ENCODE peak calls at places on chromosomes 4 and X, in eight cellular contexts. V is breast epithelium; T is stimulated activated CD8-positive, alpha-beta memory T cell treated with anti-CD3 and anti-CD28 coated beads, Interleukin-15, amount 100 ng/mL, for 24 hours; O is IMR-90; U is activated T-cell treated with anti-CD3 and anti-CD28 coated beads for 4 hours; Z is frontal cortex; F is ascending aorta; H is GM04504. I is an unnamed sample.

GRCh38 chrX:50691820-50692219 is 122.2 kb downstream of the SHROOM4 start:
- DNase-seq in H (peak; percentile 11), U (no peak), T (no peak), V (no peak), O (peak; percentile 48), F (no peak), Z (peak; percentile 2), I (no peak)

GRCh38 chrX:129984196-129984962 is 1.9 kb downstream of the BCORL1 start:
- DNase-seq in Z (peak; percentile 20), T (no peak), V (no peak), U (no peak), F (no peak), H (no peak), O (no peak), I (peak; percentile 25)

GRCh38 chr4:118745357-118745756 is 60.2 kb downstream of the METTL14 start:
- DNase-seq in O (no peak), H (no peak), F (no peak), T (no peak), V (no peak), Z (no peak), U (no peak), I (no peak)

GRCh38 chr4:24160358-24160757 is 270.5 kb upstream of the PPARGC1A start:
- DNase-seq in Z (no peak), F (no peak), O (no peak), U (no peak), H (no peak), V (no peak), T (no peak), I (no peak)

GRCh38 chr4:170374770-170375169 is 285.0 kb upstream of the AADAT start:
- DNase-seq in O (no peak), U (no peak), T (no peak), V (no peak), Z (no peak), H (no peak), F (no peak), I (no peak)

GRCh38 chrX:48938721-48939416 is 18.5 kb downstream of the OTUD5 start:
- DNase-seq in H (no peak), O (no peak), V (no peak), U (no peak), T (no peak), F (no peak), Z (no peak), I (no peak)

GRCh38 chrX:38312436-38312835 is 14.9 kb downstream of the RPGR start:
- DNase-seq in U (no peak), F (no peak), T (no peak), H (peak; percentile 67), V (no peak), Z (no peak), O (peak; percentile 84), I (no peak)

GRCh38 chr4:173878701-173879100 is 348.7 kb upstream of the HAND2 start:
- DNase-seq in T (no peak), U (no peak), O (peak; percentile 83), Z (no peak), V (no peak), H (no peak), F (no peak), I (no peak)

GRCh38 chr4:123304151-123305021 is 92.2 kb upstream of the SPRY1 start:
- DNase-seq in O (no peak), H (no peak), U (no peak), F (no peak), V (no peak), Z (no peak), T (no peak), I (no peak)

GRCh38 chrX:129925305-129926092 is 19.5 kb downstream of the UTP14A start:
- DNase-seq in F (no peak), T (no peak), Z (peak; percentile 31), V (peak; percentile 55), O (peak; percentile 81), U (peak; percentile 53), H (peak; percentile 51), I (peak; percentile 76)

GRCh38 chrX:47831788-47832187 is 4.9 kb upstream of the ZNF81 start:
- DNase-seq in F (no peak), U (peak; percentile 30), Z (no peak), T (no peak), V (no peak), H (no peak), O (peak; percentile 18), I (no peak)

GRCh38 chrX:49915352-49916222 is 6.8 kb upstream of the CLCN5 start:
- DNase-seq in H (peak; percentile 16), V (no peak), O (peak; percentile 62), F (no peak), U (peak; percentile 38), Z (peak; percentile 18), T (no peak), I (no peak)

GRCh38 chrX:1435241-1435900 is 17.3 kb downstream of the ASMTL start:
- DNase-seq in V (peak; percentile 39), F (no peak), Z (no peak), O (no peak), U (no peak), H (no peak), T (no peak), I (no peak)

GRCh38 chr4:82450966-82451755 is 20.8 kb downstream of the ENOPH1 start:
- DNase-seq in V (no peak), Z (no peak), O (no peak), U (no peak), H (no peak), T (no peak), F (no peak), I (no peak)

GRCh38 chrX:43655961-43656494 is at the start of gene MAOA:
- DNase-seq in Z (peak; percentile 25), V (peak; percentile 54), U (no peak), H (no peak), O (no peak), F (peak; percentile 64), T (no peak), I (no peak)

GRCh38 chr4:165418116-165418515 is 39.3 kb downstream of the CPE start:
- DNase-seq in V (no peak), O (no peak), T (no peak), H (no peak), Z (no peak), U (no peak), F (no peak), I (no peak)

GRCh38 chr4:26557164-26557563 is 26.7 kb upstream of the TBC1D19 start:
- DNase-seq in F (no peak), U (no peak), T (no peak), V (no peak), Z (no peak), H (peak; percentile 95), O (peak; percentile 95), I (no peak)

GRCh38 chr4:33924801-33925200 is 2319.5 kb downstream of the ARAP2 start:
- DNase-seq in O (no peak), T (no peak), F (no peak), H (no peak), U (no peak), V (no peak), Z (no peak), I (no peak)

GRCh38 chrX:149504226-149504914 is 736 bp downstream of the IDS start:
- DNase-seq in F (no peak), U (peak; percentile 30), H (no peak), T (no peak), Z (peak; percentile 11), O (no peak), V (no peak), I (no peak)

GRCh38 chr4:98474408-98474844 is 184.0 kb downstream of the TSPAN5 start:
- DNase-seq in T (no peak), U (no peak), Z (no peak), H (peak; percentile 47), V (no peak), F (no peak), O (peak; percentile 85), I (no peak)

GRCh38 chr4:139761461-139761860 is 95.8 kb downstream of the MGST2 start:
- DNase-seq in V (no peak), T (no peak), O (peak; percentile 23), H (peak; percentile 10), F (no peak), U (no peak), Z (no peak), I (no peak)

GRCh38 chr4:37224832-37225231 is 19.7 kb upstream of the NWD2 start:
- DNase-seq in F (no peak), V (no peak), T (no peak), O (no peak), U (no peak), Z (no peak), H (no peak), I (no peak)

GRCh38 chr4:88159137-88159725 is 792 bp upstream of the ABCG2 start:
- DNase-seq in V (no peak), F (no peak), T (no peak), H (no peak), U (no peak), O (no peak), Z (peak; percentile 12), I (no peak)

GRCh38 chr4:93852680-93853079 is 24.1 kb downstream of the ATOH1 start:
- DNase-seq in H (no peak), U (no peak), O (no peak), F (no peak), T (no peak), Z (no peak), V (no peak), I (no peak)

GRCh38 chr4:25937801-25938200 is 23.8 kb downstream of the SMIM20 start:
- DNase-seq in Z (no peak), O (peak; percentile 49), T (no peak), U (no peak), F (no peak), V (no peak), H (peak; percentile 45), I (no peak)

GRCh38 chrX:72685810-72686465 is 28.2 kb downstream of the PHKA1 start:
- DNase-seq in Z (no peak), V (no peak), T (no peak), H (no peak), U (no peak), O (peak; percentile 37), F (no peak), I (no peak)

GRCh38 chr4:82704156-82704555 is 94.4 kb downstream of the SCD5 start:
- DNase-seq in Z (no peak), U (no peak), F (no peak), H (no peak), V (no peak), O (peak; percentile 19), T (no peak), I (no peak)

GRCh38 chrX:12970691-12971202 is 4.2 kb upstream of the TMSB4X start:
- DNase-seq in Z (peak; percentile 47), H (no peak), O (peak; percentile 75), V (no peak), T (no peak), F (no peak), U (no peak), I (no peak)

GRCh38 chr4:139552506-139552905 is 3.5 kb downstream of the SETD7 start:
- DNase-seq in F (no peak), Z (no peak), V (no peak), U (no peak), O (peak; percentile 53), T (no peak), H (no peak), I (no peak)

GRCh38 chr4:151251922-151252321 is 25.0 kb upstream of the PRSS48 start:
- DNase-seq in U (no peak), Z (no peak), V (no peak), H (no peak), T (no peak), O (no peak), F (no peak), I (no peak)

GRCh38 chr4:26105372-26105771 is 191.4 kb downstream of the SMIM20 start:
- DNase-seq in T (no peak), Z (no peak), U (no peak), O (peak; percentile 3), F (no peak), H (no peak), V (no peak), I (no peak)